ENCODE peak calls at places on chromosomes 6 and 20, in four cellular contexts. O is CD4-positive, alpha-beta T cell; X is HS-5; W is GM23248. P is an unnamed sample.

GRCh38 chr20:63232235-63233060 is 3.3 kb upstream of the BIRC7 start:
- DNase-seq in O (no peak), X (peak; percentile 82), W (peak; percentile 86), P (peak; percentile 77)

GRCh38 chr6:158854214-158855101 is 35.3 kb upstream of the EZR start:
- DNase-seq in O (no peak), X (no peak), W (peak; percentile 49), P (peak; percentile 51)

GRCh38 chr20:8940311-8940710 is 128.6 kb upstream of the PLCB4 start:
- DNase-seq in O (no peak), X (no peak), W (no peak), P (no peak)

GRCh38 chr6:107490568-107491058 is 696 bp downstream of the SOBP start:
- DNase-seq in O (no peak), X (no peak), W (no peak), P (no peak)

GRCh38 chr6:130681028-130681427 is 146.2 kb upstream of the SMLR1 start:
- DNase-seq in O (no peak), X (no peak), W (peak; percentile 83), P (no peak)

GRCh38 chr6:45082091-45082490 is 246.0 kb upstream of the RUNX2 start:
- DNase-seq in O (no peak), X (no peak), W (peak; percentile 3), P (no peak)

GRCh38 chr6:19691465-19692167 is 145.6 kb upstream of the ID4 start:
- DNase-seq in O (no peak), X (no peak), W (peak; percentile 40), P (no peak)

GRCh38 chr6:109781001-109781400 is 89.9 kb downstream of the FIG4 start:
- DNase-seq in O (no peak), X (no peak), W (no peak), P (no peak)

GRCh38 chr20:5085380-5085779 is 34.4 kb downstream of the PCNA start:
- DNase-seq in O (no peak), X (no peak), W (no peak), P (no peak)

GRCh38 chr6:125970760-125971159 is 14.2 kb downstream of the HINT3 start:
- DNase-seq in O (no peak), X (no peak), W (no peak), P (no peak)

GRCh38 chr6:44225579-44226325 is 2.4 kb downstream of the SLC29A1 start:
- DNase-seq in O (no peak), X (no peak), W (no peak), P (no peak)

GRCh38 chr20:41183391-41183790 is 46.0 kb downstream of the PLCG1 start:
- DNase-seq in O (no peak), X (no peak), W (no peak), P (no peak)

GRCh38 chr6:89596484-89596883 is 42.1 kb downstream of the LYRM2 start:
- DNase-seq in O (no peak), X (no peak), W (no peak), P (no peak)

GRCh38 chr6:26044140-26045045 is 42.8 kb upstream of the HFE start:
- DNase-seq in O (peak; percentile 42), X (no peak), W (peak; percentile 68), P (no peak)

GRCh38 chr20:63618291-63618980 is 8.5 kb downstream of the GMEB2 start:
- DNase-seq in O (no peak), X (no peak), W (no peak), P (no peak)

GRCh38 chr20:33568378-33569289 is 78.7 kb downstream of the CBFA2T2 start:
- DNase-seq in O (no peak), X (no peak), W (peak; percentile 22), P (no peak)

GRCh38 chr6:151005896-151006632 is 140.6 kb downstream of the MTHFD1L start:
- DNase-seq in O (no peak), X (no peak), W (no peak), P (no peak)

GRCh38 chr20:44746367-44747165 is 901 bp downstream of the KCNK15 start:
- DNase-seq in O (no peak), X (no peak), W (peak; percentile 40), P (no peak)

GRCh38 chr20:47653892-47654291 is 131.4 kb downstream of the SULF2 start:
- DNase-seq in O (no peak), X (no peak), W (no peak), P (no peak)

GRCh38 chr6:71410681-71411080 is 122.1 kb downstream of the OGFRL1 start:
- DNase-seq in O (no peak), X (no peak), W (peak; percentile 46), P (no peak)

GRCh38 chr20:33211817-33212424 is 5.2 kb upstream of the BPIFA3 start:
- DNase-seq in O (no peak), X (peak; percentile 24), W (peak; percentile 53), P (no peak)

GRCh38 chr6:44915111-44915510 is 413.0 kb upstream of the RUNX2 start:
- DNase-seq in O (no peak), X (no peak), W (no peak), P (no peak)

GRCh38 chr6:22068561-22069346 is 228.1 kb downstream of the PRL start:
- DNase-seq in O (no peak), X (no peak), W (no peak), P (no peak)

GRCh38 chr20:47066484-47067270 is 172.0 kb downstream of the EYA2 start:
- DNase-seq in O (no peak), X (no peak), W (no peak), P (no peak)

GRCh38 chr6:165843121-165843520 is 180.1 kb upstream of the PDE10A start:
- DNase-seq in O (no peak), X (no peak), W (no peak), P (no peak)

GRCh38 chr6:125904871-125905270 is 51.7 kb upstream of the HINT3 start:
- DNase-seq in O (peak; percentile 10), X (peak; percentile 59), W (peak; percentile 88), P (peak; percentile 45)

GRCh38 chr20:19099586-19100555 is 112.6 kb upstream of the SLC24A3 start:
- DNase-seq in O (no peak), X (no peak), W (no peak), P (no peak)

GRCh38 chr20:57374931-57375651 is 16.1 kb upstream of the RBM38 start:
- DNase-seq in O (no peak), X (no peak), W (no peak), P (no peak)

GRCh38 chr6:33050013-33050800 is 23.2 kb downstream of the HLA-DPA1 start:
- DNase-seq in O (no peak), X (no peak), W (no peak), P (no peak)

GRCh38 chr6:149410557-149410956 is 10.5 kb downstream of the SUMO4 start:
- DNase-seq in O (no peak), X (no peak), W (no peak), P (no peak)

GRCh38 chr6:160013987-160014868 is 45.3 kb downstream of the IGF2R start:
- DNase-seq in O (peak; percentile 28), X (no peak), W (peak; percentile 32), P (no peak)

GRCh38 chr6:130529569-130530149 is 163.8 kb downstream of the TMEM200A start:
- DNase-seq in O (no peak), X (no peak), W (no peak), P (no peak)

GRCh38 chr6:37524025-37524647 is 24.4 kb upstream of the CCDC167 start:
- DNase-seq in O (no peak), X (peak; percentile 25), W (peak; percentile 49), P (no peak)

GRCh38 chr6:2630362-2630761 is 120.4 kb downstream of the MYLK4 start:
- DNase-seq in O (no peak), X (peak; percentile 91), W (peak; percentile 95), P (peak; percentile 96)

GRCh38 chr6:147156799-147157382 is 47.3 kb upstream of the STXBP5 start:
- DNase-seq in O (no peak), X (no peak), W (peak; percentile 51), P (no peak)

GRCh38 chr6:156658186-156658585 is 119.0 kb upstream of the ARID1B start:
- DNase-seq in O (no peak), X (no peak), W (peak; percentile 86), P (peak; percentile 82)

P was measured in non-pigmented ciliary epithelial cell.